ENCODE peak calls at places on chromosomes 4 and X, in ten cellular contexts. One of them, this sample, is unnamed. For H3K4me1, H3K36me3 and H3K9me3, the result is how much of the 10 kb centered on the place peaks cover.

GRCh38 chr4:130849985-130850632 is 1754.2 kb downstream of the C4orf33 start:
- DNase-seq in thyroid gland: peak
- DNase-seq in PC-3: no peak
- DNase-seq in tibial nerve: no peak
- DNase-seq in GM23248: no peak
- DNase-seq in tibial artery: no peak
- DNase-seq in body of pancreas: peak
- DNase-seq in MM.1S: no peak
- DNase-seq in K562: no peak
- DNase-seq in naive thymus-derived CD4-positive, alpha-beta T cell: no peak
- DNase-seq in this sample: no peak

GRCh38 chr4:158904815-158905214 is 136.0 kb downstream of the FNIP2 start:
- DNase-seq in thyroid gland: no peak
- DNase-seq in PC-3: no peak
- DNase-seq in tibial nerve: no peak
- DNase-seq in GM23248: no peak
- DNase-seq in tibial artery: no peak
- DNase-seq in body of pancreas: no peak
- DNase-seq in MM.1S: no peak
- DNase-seq in K562: no peak
- DNase-seq in naive thymus-derived CD4-positive, alpha-beta T cell: no peak
- DNase-seq in this sample: no peak

GRCh38 chr4:12375805-12376204 is 947.1 kb upstream of the HS3ST1 start:
- DNase-seq in thyroid gland: no peak
- DNase-seq in PC-3: no peak
- DNase-seq in tibial nerve: no peak
- DNase-seq in GM23248: no peak
- DNase-seq in tibial artery: no peak
- DNase-seq in body of pancreas: no peak
- DNase-seq in MM.1S: no peak
- DNase-seq in K562: no peak
- DNase-seq in naive thymus-derived CD4-positive, alpha-beta T cell: no peak
- DNase-seq in this sample: no peak

GRCh38 chr4:173264245-173264959 is 69.8 kb downstream of the HMGB2 start:
- DNase-seq in thyroid gland: peak
- DNase-seq in PC-3: no peak
- DNase-seq in tibial nerve: no peak
- DNase-seq in GM23248: peak
- DNase-seq in tibial artery: no peak
- DNase-seq in body of pancreas: peak
- DNase-seq in MM.1S: peak
- DNase-seq in K562: peak
- DNase-seq in naive thymus-derived CD4-positive, alpha-beta T cell: peak
- DNase-seq in this sample: no peak

GRCh38 chr4:2924765-2925301 is 38.4 kb downstream of the NOP14 start:
- DNase-seq in thyroid gland: peak
- DNase-seq in PC-3: no peak
- DNase-seq in tibial nerve: no peak
- DNase-seq in GM23248: no peak
- DNase-seq in tibial artery: peak
- DNase-seq in body of pancreas: no peak
- DNase-seq in MM.1S: no peak
- DNase-seq in K562: no peak
- DNase-seq in naive thymus-derived CD4-positive, alpha-beta T cell: no peak
- DNase-seq in this sample: no peak

GRCh38 chrX:109498434-109498833 is 16.5 kb upstream of the GUCY2F start:
- DNase-seq in thyroid gland: no peak
- DNase-seq in PC-3: no peak
- DNase-seq in tibial nerve: no peak
- DNase-seq in GM23248: no peak
- DNase-seq in tibial artery: no peak
- DNase-seq in body of pancreas: no peak
- DNase-seq in MM.1S: no peak
- DNase-seq in K562: no peak
- DNase-seq in naive thymus-derived CD4-positive, alpha-beta T cell: no peak
- DNase-seq in this sample: no peak

GRCh38 chr4:26779224-26779623 is 81.4 kb upstream of the STIM2 start:
- DNase-seq in thyroid gland: no peak
- DNase-seq in PC-3: no peak
- DNase-seq in tibial nerve: no peak
- DNase-seq in GM23248: no peak
- DNase-seq in tibial artery: no peak
- DNase-seq in body of pancreas: no peak
- DNase-seq in MM.1S: no peak
- DNase-seq in K562: no peak
- DNase-seq in naive thymus-derived CD4-positive, alpha-beta T cell: no peak
- DNase-seq in this sample: no peak

GRCh38 chrX:74500067-74500466 is 78.8 kb downstream of the SLC16A2 start:
- DNase-seq in thyroid gland: no peak
- DNase-seq in PC-3: no peak
- DNase-seq in tibial nerve: no peak
- DNase-seq in GM23248: no peak
- DNase-seq in tibial artery: no peak
- DNase-seq in body of pancreas: no peak
- DNase-seq in MM.1S: no peak
- DNase-seq in K562: no peak
- DNase-seq in naive thymus-derived CD4-positive, alpha-beta T cell: no peak
- DNase-seq in this sample: no peak

GRCh38 chrX:19799319-19800182 is 87.8 kb downstream of the SH3KBP1 start:
- DNase-seq in thyroid gland: peak
- DNase-seq in PC-3: no peak
- DNase-seq in tibial nerve: no peak
- DNase-seq in GM23248: peak
- DNase-seq in tibial artery: peak
- DNase-seq in body of pancreas: no peak
- DNase-seq in MM.1S: no peak
- DNase-seq in K562: no peak
- DNase-seq in naive thymus-derived CD4-positive, alpha-beta T cell: peak
- DNase-seq in this sample: no peak

GRCh38 chr4:140255467-140255866 is 101.5 kb upstream of the MAML3 start:
- DNase-seq in thyroid gland: no peak
- DNase-seq in PC-3: no peak
- DNase-seq in tibial nerve: no peak
- DNase-seq in GM23248: peak
- DNase-seq in tibial artery: no peak
- DNase-seq in body of pancreas: no peak
- DNase-seq in MM.1S: no peak
- DNase-seq in K562: no peak
- DNase-seq in naive thymus-derived CD4-positive, alpha-beta T cell: no peak
- DNase-seq in this sample: no peak
- H3K4me1 ChIP-seq in thyroid gland: under half
- H3K4me1 ChIP-seq in PC-3: half or more
- H3K4me1 ChIP-seq in tibial nerve: under half
- H3K4me1 ChIP-seq in GM23248: under half
- H3K4me1 ChIP-seq in tibial artery: under half
- H3K4me1 ChIP-seq in body of pancreas: under half
- H3K4me1 ChIP-seq in MM.1S: under half
- H3K4me1 ChIP-seq in K562: under half
- H3K4me1 ChIP-seq in naive thymus-derived CD4-positive, alpha-beta T cell: under half
- H3K4me1 ChIP-seq in this sample: under half

GRCh38 chrX:78119521-78120227 is 15.6 kb downstream of the PGK1 start:
- DNase-seq in thyroid gland: no peak
- DNase-seq in PC-3: peak
- DNase-seq in tibial nerve: no peak
- DNase-seq in GM23248: no peak
- DNase-seq in tibial artery: no peak
- DNase-seq in body of pancreas: no peak
- DNase-seq in MM.1S: no peak
- DNase-seq in K562: no peak
- DNase-seq in naive thymus-derived CD4-positive, alpha-beta T cell: no peak
- DNase-seq in this sample: no peak
- H3K36me3 ChIP-seq in thyroid gland: under half
- H3K36me3 ChIP-seq in PC-3: half or more
- H3K36me3 ChIP-seq in tibial nerve: half or more
- H3K36me3 ChIP-seq in GM23248: half or more
- H3K36me3 ChIP-seq in tibial artery: under half
- H3K36me3 ChIP-seq in body of pancreas: under half
- H3K36me3 ChIP-seq in MM.1S: under half
- H3K36me3 ChIP-seq in K562: half or more
- H3K36me3 ChIP-seq in naive thymus-derived CD4-positive, alpha-beta T cell: under half
- H3K36me3 ChIP-seq in this sample: half or more

GRCh38 chrX:97846228-97846627 is 962.5 kb downstream of the RPA4 start:
- DNase-seq in thyroid gland: no peak
- DNase-seq in PC-3: no peak
- DNase-seq in tibial nerve: no peak
- DNase-seq in GM23248: no peak
- DNase-seq in tibial artery: no peak
- DNase-seq in body of pancreas: no peak
- DNase-seq in MM.1S: no peak
- DNase-seq in K562: no peak
- DNase-seq in naive thymus-derived CD4-positive, alpha-beta T cell: no peak
- DNase-seq in this sample: no peak

GRCh38 chrX:97845451-97845850 is 961.7 kb downstream of the RPA4 start:
- DNase-seq in thyroid gland: no peak
- DNase-seq in PC-3: no peak
- DNase-seq in tibial nerve: no peak
- DNase-seq in GM23248: no peak
- DNase-seq in tibial artery: no peak
- DNase-seq in body of pancreas: no peak
- DNase-seq in MM.1S: no peak
- DNase-seq in K562: no peak
- DNase-seq in naive thymus-derived CD4-positive, alpha-beta T cell: no peak
- DNase-seq in this sample: no peak

GRCh38 chrX:97844943-97845342 is 961.2 kb downstream of the RPA4 start:
- DNase-seq in thyroid gland: no peak
- DNase-seq in PC-3: no peak
- DNase-seq in tibial nerve: no peak
- DNase-seq in GM23248: no peak
- DNase-seq in tibial artery: no peak
- DNase-seq in body of pancreas: no peak
- DNase-seq in MM.1S: no peak
- DNase-seq in K562: no peak
- DNase-seq in naive thymus-derived CD4-positive, alpha-beta T cell: no peak
- DNase-seq in this sample: no peak

GRCh38 chrX:97847885-97848679 is 964.4 kb downstream of the RPA4 start:
- DNase-seq in thyroid gland: no peak
- DNase-seq in PC-3: no peak
- DNase-seq in tibial nerve: no peak
- DNase-seq in GM23248: no peak
- DNase-seq in tibial artery: no peak
- DNase-seq in body of pancreas: no peak
- DNase-seq in MM.1S: no peak
- DNase-seq in K562: no peak
- DNase-seq in naive thymus-derived CD4-positive, alpha-beta T cell: no peak
- DNase-seq in this sample: no peak

DNA sequence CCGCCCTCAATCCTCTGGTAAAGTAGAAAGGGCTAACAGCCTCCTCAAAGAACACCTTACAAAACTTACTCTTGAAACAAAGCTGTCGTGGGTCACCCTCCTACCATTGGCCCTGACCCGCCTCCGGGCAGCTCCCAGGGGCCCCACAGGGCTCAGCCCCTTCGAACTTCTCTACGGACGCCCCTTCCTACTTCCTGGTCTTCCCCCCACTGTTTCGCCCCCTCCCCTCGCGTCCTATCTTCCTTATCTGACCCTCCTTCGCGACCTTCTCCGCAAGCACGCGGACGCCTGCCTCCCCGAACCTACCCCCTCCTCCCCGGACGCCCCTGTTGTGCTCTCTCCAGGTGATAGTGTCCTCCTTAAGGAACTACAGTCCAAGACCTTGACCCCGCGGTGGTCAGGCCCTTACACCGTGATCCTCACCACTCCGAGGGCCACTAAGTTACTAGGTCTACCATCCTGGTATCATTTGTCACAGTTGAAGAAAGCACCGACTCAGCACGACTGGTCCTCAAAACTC is 963.1 kb downstream of the RPA4 start:
- DNase-seq in thyroid gland: no peak
- DNase-seq in PC-3: no peak
- DNase-seq in tibial nerve: no peak
- DNase-seq in GM23248: no peak
- DNase-seq in tibial artery: no peak
- DNase-seq in body of pancreas: no peak
- DNase-seq in MM.1S: no peak
- DNase-seq in K562: no peak
- DNase-seq in naive thymus-derived CD4-positive, alpha-beta T cell: no peak
- DNase-seq in this sample: no peak
- H3K9me3 ChIP-seq in thyroid gland: under half
- H3K9me3 ChIP-seq in PC-3: under half
- H3K9me3 ChIP-seq in tibial nerve: under half
- H3K9me3 ChIP-seq in GM23248: under half
- H3K9me3 ChIP-seq in tibial artery: under half
- H3K9me3 ChIP-seq in body of pancreas: under half
- H3K9me3 ChIP-seq in MM.1S: under half
- H3K9me3 ChIP-seq in K562: under half
- H3K9me3 ChIP-seq in naive thymus-derived CD4-positive, alpha-beta T cell: under half
- H3K9me3 ChIP-seq in this sample: under half

GRCh38 chr4:37985730-37986275 is 25.6 kb downstream of the PTTG2 start:
- DNase-seq in thyroid gland: no peak
- DNase-seq in PC-3: no peak
- DNase-seq in tibial nerve: no peak
- DNase-seq in GM23248: no peak
- DNase-seq in tibial artery: no peak
- DNase-seq in body of pancreas: no peak
- DNase-seq in MM.1S: no peak
- DNase-seq in K562: no peak
- DNase-seq in naive thymus-derived CD4-positive, alpha-beta T cell: no peak
- DNase-seq in this sample: no peak

GRCh38 chr4:37981425-37981824 is 21.2 kb downstream of the PTTG2 start:
- DNase-seq in thyroid gland: peak
- DNase-seq in PC-3: no peak
- DNase-seq in tibial nerve: no peak
- DNase-seq in GM23248: no peak
- DNase-seq in tibial artery: no peak
- DNase-seq in body of pancreas: no peak
- DNase-seq in MM.1S: no peak
- DNase-seq in K562: no peak
- DNase-seq in naive thymus-derived CD4-positive, alpha-beta T cell: no peak
- DNase-seq in this sample: no peak

GRCh38 chr4:37981844-37982720 is 21.9 kb downstream of the PTTG2 start:
- DNase-seq in thyroid gland: no peak
- DNase-seq in PC-3: peak
- DNase-seq in tibial nerve: no peak
- DNase-seq in GM23248: peak
- DNase-seq in tibial artery: no peak
- DNase-seq in body of pancreas: no peak
- DNase-seq in MM.1S: no peak
- DNase-seq in K562: no peak
- DNase-seq in naive thymus-derived CD4-positive, alpha-beta T cell: no peak
- DNase-seq in this sample: no peak

GRCh38 chr4:37983951-37984350 is 23.8 kb downstream of the PTTG2 start:
- DNase-seq in thyroid gland: no peak
- DNase-seq in PC-3: peak
- DNase-seq in tibial nerve: no peak
- DNase-seq in GM23248: no peak
- DNase-seq in tibial artery: no peak
- DNase-seq in body of pancreas: no peak
- DNase-seq in MM.1S: no peak
- DNase-seq in K562: no peak
- DNase-seq in naive thymus-derived CD4-positive, alpha-beta T cell: no peak
- DNase-seq in this sample: no peak

DNA sequence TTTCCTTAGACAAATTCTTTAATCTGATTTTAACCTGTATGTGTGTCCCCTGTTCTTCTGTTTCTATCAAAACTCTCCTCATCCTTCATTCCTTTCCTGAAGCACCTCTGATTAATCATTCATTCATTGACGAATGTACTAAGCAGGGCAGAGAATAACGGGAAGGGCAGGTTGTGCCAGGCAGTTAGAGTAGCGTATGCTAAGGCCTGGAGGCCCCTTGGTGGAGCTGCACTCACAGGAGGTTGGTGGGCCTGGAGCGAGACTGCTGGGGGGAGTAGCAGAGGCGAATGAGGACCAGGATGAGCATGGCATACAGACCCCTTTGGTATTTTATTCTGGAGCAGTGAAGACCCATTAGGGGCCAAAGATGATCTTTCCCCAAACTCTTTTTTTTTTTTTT is 22.5 kb downstream of the PTTG2 start:
- DNase-seq in thyroid gland: no peak
- DNase-seq in PC-3: no peak
- DNase-seq in tibial nerve: no peak
- DNase-seq in GM23248: no peak
- DNase-seq in tibial artery: no peak
- DNase-seq in body of pancreas: no peak
- DNase-seq in MM.1S: no peak
- DNase-seq in K562: no peak
- DNase-seq in naive thymus-derived CD4-positive, alpha-beta T cell: no peak
- DNase-seq in this sample: no peak
- H3K4me1 ChIP-seq in thyroid gland: half or more
- H3K4me1 ChIP-seq in PC-3: under half
- H3K4me1 ChIP-seq in tibial nerve: under half
- H3K4me1 ChIP-seq in GM23248: under half
- H3K4me1 ChIP-seq in tibial artery: half or more
- H3K4me1 ChIP-seq in body of pancreas: under half
- H3K4me1 ChIP-seq in MM.1S: under half
- H3K4me1 ChIP-seq in K562: under half
- H3K4me1 ChIP-seq in naive thymus-derived CD4-positive, alpha-beta T cell: under half
- H3K4me1 ChIP-seq in this sample: under half

This sample was measured in HAP-1.